ENCODE peak calls at places on chromosomes 5 and 9, in eight cellular contexts. C is IMR-90, S is prostate gland, B is PC-3, M is Panc1, V is brain microvascular endothelial cell, O is lung, W is ovary. L is an unnamed sample. For H3K36me3 and H3K27me3, the result is how much of the 10 kb centered on the place peaks cover.

GRCh38 chr9:81814794-81815464 is 113.3 kb upstream of the SPATA31D4 start:
- DNase-seq in C (no peak), S (no peak), B (peak), M (no peak), V (no peak), O (no peak), W (no peak), L (no peak)

GRCh38 chr5:113221294-113222176 is 213.3 kb downstream of the TSSK1B start:
- DNase-seq in C (peak), S (no peak), B (peak), M (no peak), V (no peak), O (no peak), W (no peak), L (no peak)

GRCh38 chr5:133322743-133323142 is 270.9 kb downstream of the HSPA4 start:
- DNase-seq in C (peak), S (no peak), B (no peak), M (no peak), V (no peak), O (no peak), W (no peak), L (no peak)

GRCh38 chr9:137492464-137493162 is 33.5 kb upstream of the NSMF start:
- DNase-seq in C (no peak), S (no peak), B (peak), M (no peak), V (no peak), O (no peak), W (no peak), L (no peak)

GRCh38 chr9:3993783-3994182 is 306.1 kb downstream of the GLIS3 start:
- DNase-seq in C (no peak), S (no peak), B (no peak), M (no peak), V (no peak), O (no peak), W (no peak), L (no peak)

GRCh38 chr5:116765441-116765840 is 190.8 kb upstream of the SEMA6A start:
- DNase-seq in C (no peak), S (no peak), B (no peak), M (no peak), V (peak), O (no peak), W (no peak), L (no peak)

GRCh38 chr5:50791813-50792212 is 125.4 kb downstream of the PARP8 start:
- DNase-seq in C (no peak), S (no peak), B (no peak), M (no peak), V (no peak), O (no peak), W (no peak), L (no peak)

GRCh38 chr9:89038354-89039091 is 47.3 kb downstream of the S1PR3 start:
- DNase-seq in C (peak), S (no peak), B (peak), M (no peak), V (peak), O (no peak), W (no peak), L (peak)

GRCh38 chr9:88387035-88387732 is 1.1 kb upstream of the SPIN1 start:
- DNase-seq in C (peak), S (peak), B (peak), M (no peak), V (peak), O (peak), W (peak), L (no peak)

GRCh38 chr5:31047007-31047406 is 146.5 kb upstream of the CDH6 start:
- DNase-seq in C (no peak), S (no peak), B (no peak), M (no peak), V (no peak), O (no peak), W (no peak), L (no peak)

GRCh38 chr5:76332620-76333170 is 70.4 kb upstream of the IQGAP2 start:
- DNase-seq in C (no peak), S (no peak), B (no peak), M (no peak), V (no peak), O (no peak), W (no peak), L (no peak)

GRCh38 chr9:110049699-110050450 is 158.1 kb downstream of the C9orf152 start:
- DNase-seq in C (no peak), S (no peak), B (peak), M (no peak), V (no peak), O (no peak), W (no peak), L (no peak)

GRCh38 chr9:78023003-78023741 is 8.4 kb downstream of the GNAQ start:
- DNase-seq in C (peak), S (no peak), B (no peak), M (no peak), V (no peak), O (no peak), W (no peak), L (no peak)

GRCh38 chr5:143696920-143697319 is 115.0 kb upstream of the HMHB1 start:
- DNase-seq in C (no peak), S (no peak), B (no peak), M (no peak), V (no peak), O (no peak), W (no peak), L (no peak)

GRCh38 chr9:86043999-86044398 is 55.4 kb downstream of the GOLM1 start:
- DNase-seq in C (no peak), S (no peak), B (peak), M (no peak), V (no peak), O (no peak), W (no peak), L (no peak)

GRCh38 chr9:126705767-126706697 is 92.3 kb downstream of the LMX1B start:
- DNase-seq in C (peak), S (peak), B (peak), M (no peak), V (peak), O (peak), W (no peak), L (no peak)
- H3K4me3 ChIP-seq in C (no peak), S (no peak), B (peak), M (no peak), V (no peak), O (no peak), W (no peak), L (no peak)

GRCh38 chr9:96766199-96766598 is 11.7 kb downstream of the ZNF510 start:
- DNase-seq in C (no peak), S (no peak), B (no peak), M (no peak), V (no peak), O (no peak), W (no peak), L (no peak)

GRCh38 chr9:96769989-96770388 is 7.9 kb downstream of the ZNF510 start:
- DNase-seq in C (no peak), S (no peak), B (no peak), M (no peak), V (no peak), O (no peak), W (no peak), L (no peak)

DNA sequence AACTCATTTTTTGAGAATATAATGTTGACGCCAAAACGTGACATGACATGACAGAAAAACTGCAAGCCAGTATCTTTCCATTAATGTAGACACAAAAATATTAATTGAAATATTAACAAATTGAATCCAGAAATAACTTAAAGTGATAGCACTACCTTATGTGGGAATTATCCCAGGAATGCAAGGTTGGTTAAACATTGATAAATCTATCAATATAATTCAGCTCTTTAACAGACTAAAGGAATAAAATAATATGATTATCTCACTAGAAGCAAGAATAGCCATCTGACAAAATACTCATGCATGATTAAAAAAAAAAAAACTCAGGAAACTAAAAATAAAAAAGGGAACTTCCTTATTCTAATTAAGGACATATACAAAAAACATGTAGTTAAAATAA is 6.8 kb downstream of the ZNF510 start:
- DNase-seq in C (no peak), S (no peak), B (no peak), M (no peak), V (no peak), O (no peak), W (no peak), L (no peak)
- H3K36me3 ChIP-seq in C (under half), S (under half), B (half or more), M (under half), V (under half), O (under half), W (under half), L (under half)

DNA sequence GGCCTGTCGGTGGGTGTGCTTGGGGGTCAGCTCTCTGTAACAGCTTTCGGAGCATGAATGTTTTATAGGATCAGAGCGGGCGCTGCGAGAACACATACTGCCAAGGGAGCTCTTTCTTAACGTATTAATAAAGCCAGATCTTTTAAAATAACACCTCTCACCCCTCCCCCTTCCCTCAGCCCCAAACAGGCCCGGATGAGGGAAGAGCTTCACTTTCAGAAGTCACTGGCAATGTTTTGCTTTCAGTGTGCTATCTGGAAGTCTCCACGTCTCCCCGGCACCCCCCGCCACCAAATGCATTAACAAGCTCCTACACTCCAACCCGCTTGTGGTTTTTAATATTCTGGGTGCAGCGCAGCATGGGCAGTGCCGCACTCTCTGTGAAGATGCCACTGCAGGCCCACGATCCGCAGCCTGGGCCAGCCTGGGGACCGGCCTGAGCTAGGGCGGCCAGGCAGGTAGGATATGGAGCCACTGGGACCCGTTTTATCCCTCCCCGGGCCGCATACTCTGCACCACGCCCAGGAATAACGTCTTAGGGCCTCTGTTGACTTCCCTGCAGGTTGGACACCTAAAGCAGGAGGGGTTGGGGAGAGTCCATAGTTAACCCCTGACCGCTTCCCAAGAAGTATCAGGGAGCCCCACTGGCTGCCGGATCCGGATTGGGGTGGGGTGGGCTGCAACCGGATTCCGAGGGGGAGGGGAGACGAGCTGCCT is 12.6 kb downstream of the NR2F1 start:
- DNase-seq in C (no peak), S (no peak), B (no peak), M (no peak), V (no peak), O (no peak), W (no peak), L (no peak)
- H3K27me3 ChIP-seq in C (under half), S (under half), B (under half), M (under half), V (under half), O (under half), W (under half), L (under half)

DNA sequence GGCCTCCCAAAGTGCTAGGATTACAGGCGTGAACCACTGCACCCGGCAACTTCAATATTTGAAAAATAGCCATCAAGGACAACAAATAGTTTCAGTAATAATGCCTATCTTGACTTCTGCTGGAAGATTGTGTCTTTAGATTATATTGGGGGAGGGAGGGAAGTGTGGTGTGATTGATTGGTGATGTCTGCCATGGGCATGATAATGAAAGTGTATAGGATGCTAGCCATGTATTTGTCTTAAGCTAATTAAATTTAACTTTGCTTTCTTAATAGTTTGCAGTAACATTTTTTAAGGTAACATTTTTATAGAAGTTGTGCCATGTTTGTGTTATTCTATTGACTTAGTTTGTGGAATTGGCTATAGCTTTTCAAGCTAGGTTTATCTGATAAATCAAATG is 4.6 kb downstream of the JMY start:
- DNase-seq in C (no peak), S (no peak), B (no peak), M (no peak), V (no peak), O (no peak), W (no peak), L (no peak)
- H3K4me3 ChIP-seq in C (no peak), S (no peak), B (peak), M (no peak), V (no peak), O (no peak), W (no peak), L (no peak)

GRCh38 chr9:286091-286740 is 71.6 kb downstream of the DOCK8 start:
- DNase-seq in C (no peak), S (no peak), B (no peak), M (no peak), V (no peak), O (no peak), W (no peak), L (no peak)
- H3K36me3 ChIP-seq in C (under half), S (under half), B (under half), M (under half), V (under half), O (under half), W (under half), L (under half)

DNA sequence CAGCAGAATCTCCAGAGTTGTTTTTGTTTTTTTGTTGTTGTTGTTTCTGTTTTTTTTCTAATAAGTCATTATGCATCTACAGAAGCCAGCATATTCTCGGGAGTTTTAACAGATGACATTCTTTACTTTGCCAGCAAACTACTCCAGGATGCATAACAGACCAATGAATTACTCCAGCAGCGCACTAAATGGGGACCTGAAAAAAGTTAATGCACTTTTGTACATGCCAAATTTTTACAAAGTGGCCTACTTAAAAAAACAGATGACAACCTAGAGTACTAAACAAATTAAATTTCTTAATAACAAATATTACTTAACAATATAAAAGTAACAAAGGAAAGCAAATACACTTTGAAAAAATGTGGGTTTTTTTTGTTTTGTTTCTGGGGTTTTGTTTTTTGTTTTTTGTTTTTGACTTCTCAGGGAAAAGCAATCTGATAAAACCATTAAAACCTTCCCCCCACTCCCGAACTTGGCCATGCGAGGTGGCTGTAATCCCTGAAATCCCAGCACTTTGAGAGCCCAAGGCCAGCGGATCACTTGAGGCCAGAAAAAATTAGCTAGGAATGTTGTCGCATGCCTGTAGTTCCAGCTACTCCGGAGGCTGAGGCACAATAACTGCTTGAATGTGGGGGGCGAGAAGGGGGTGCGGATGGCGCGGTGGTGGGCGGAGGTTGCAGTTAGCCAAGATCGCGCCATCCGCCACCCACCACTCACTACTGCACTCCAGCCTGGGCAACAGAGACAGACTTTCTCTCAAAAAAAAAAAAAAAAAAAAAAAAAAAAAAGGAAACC is 352.4 kb downstream of the CETN3 start:
- DNase-seq in C (no peak), S (no peak), B (no peak), M (no peak), V (no peak), O (no peak), W (no peak), L (no peak)
- H3K27me3 ChIP-seq in C (under half), S (under half), B (under half), M (under half), V (under half), O (under half), W (under half), L (under half)

GRCh38 chr9:124450241-124450924 is at the start of gene ADGRD2:
- DNase-seq in C (peak), S (peak), B (peak), M (no peak), V (peak), O (no peak), W (no peak), L (no peak)
- H3K4me3 ChIP-seq in C (no peak), S (no peak), B (no peak), M (no peak), V (peak), O (no peak), W (no peak), L (no peak)

GRCh38 chr9:125330587-125330986 is 69.0 kb downstream of the GAPVD1 start:
- DNase-seq in C (no peak), S (no peak), B (no peak), M (no peak), V (no peak), O (no peak), W (no peak), L (no peak)
- H3K36me3 ChIP-seq in C (under half), S (under half), B (under half), M (under half), V (under half), O (under half), W (under half), L (under half)

GRCh38 chr9:133670466-133670865 is 34.3 kb downstream of the DBH start:
- DNase-seq in C (no peak), S (no peak), B (no peak), M (no peak), V (no peak), O (no peak), W (no peak), L (no peak)

GRCh38 chr9:133671371-133671770 is 35.2 kb downstream of the DBH start:
- DNase-seq in C (no peak), S (no peak), B (no peak), M (no peak), V (no peak), O (no peak), W (no peak), L (no peak)

GRCh38 chr9:133674091-133674490 is 37.9 kb downstream of the DBH start:
- DNase-seq in C (no peak), S (no peak), B (no peak), M (no peak), V (no peak), O (no peak), W (no peak), L (no peak)

GRCh38 chr9:133672503-133673259 is 36.5 kb downstream of the DBH start:
- DNase-seq in C (no peak), S (no peak), B (no peak), M (no peak), V (no peak), O (no peak), W (no peak), L (no peak)

DNA sequence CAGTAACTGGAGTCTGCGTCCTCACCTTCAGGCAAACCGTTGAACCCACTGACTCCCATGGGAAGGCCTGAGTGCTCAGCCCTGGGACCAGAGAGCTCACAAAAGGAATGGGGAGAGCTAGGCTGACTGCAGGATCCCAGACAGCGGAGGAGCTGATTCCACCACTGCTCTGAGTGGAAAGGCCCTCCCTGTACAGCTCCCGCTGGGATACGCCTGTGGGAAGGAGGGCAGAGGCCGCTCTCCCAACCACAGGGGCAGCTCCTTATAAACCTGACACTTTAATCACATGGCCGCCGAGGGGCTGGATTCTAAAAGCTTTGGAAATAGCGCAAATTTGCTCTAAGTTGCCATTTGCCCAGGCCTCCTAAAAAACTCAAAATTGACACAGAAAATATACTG is 37.1 kb downstream of the DBH start:
- DNase-seq in C (no peak), S (no peak), B (no peak), M (no peak), V (peak), O (no peak), W (no peak), L (no peak)
- H3K27me3 ChIP-seq in C (under half), S (under half), B (under half), M (under half), V (under half), O (under half), W (under half), L (under half)